ENCODE peak calls at places on chromosomes 6 and 20, in seven cellular contexts. One of them, this sample, is unnamed. For H3K4me1, the result is how much of the 10 kb centered on the place peaks cover.

GRCh38 chr6:36967301-36967700 is 12.8 kb downstream of the PI16 start:
- DNase-seq in SK-N-SH: no peak
- DNase-seq in K562: no peak
- DNase-seq in stomach: no peak
- DNase-seq in HCT116: no peak
- DNase-seq in transverse colon: no peak
- DNase-seq in GM23338: no peak
- DNase-seq in this sample: no peak

GRCh38 chr20:38159539-38159938 is 5.5 kb downstream of the TGM2 start:
- DNase-seq in SK-N-SH: no peak
- DNase-seq in stomach: no peak
- DNase-seq in transverse colon: no peak
- DNase-seq in HCT116: no peak
- DNase-seq in K562: peak
- DNase-seq in GM23338: no peak
- DNase-seq in this sample: no peak

GRCh38 chr6:137846772-137847313 is 20.2 kb upstream of the TNFAIP3 start:
- DNase-seq in stomach: no peak
- DNase-seq in transverse colon: peak
- DNase-seq in HCT116: no peak
- DNase-seq in GM23338: no peak
- DNase-seq in K562: no peak
- DNase-seq in SK-N-SH: no peak
- DNase-seq in this sample: no peak

GRCh38 chr6:31293343-31293742 is 21.5 kb upstream of the HLA-C start:
- DNase-seq in SK-N-SH: no peak
- DNase-seq in HCT116: no peak
- DNase-seq in stomach: no peak
- DNase-seq in transverse colon: no peak
- DNase-seq in GM23338: peak
- DNase-seq in K562: no peak
- DNase-seq in this sample: no peak

GRCh38 chr6:7463785-7464184 is 74.2 kb downstream of the RIOK1 start:
- DNase-seq in SK-N-SH: no peak
- DNase-seq in transverse colon: peak
- DNase-seq in K562: no peak
- DNase-seq in stomach: no peak
- DNase-seq in HCT116: no peak
- DNase-seq in GM23338: peak
- DNase-seq in this sample: no peak

GRCh38 chr6:138483911-138484731 is 15.2 kb downstream of the NHSL1 start:
- DNase-seq in stomach: no peak
- DNase-seq in K562: no peak
- DNase-seq in transverse colon: no peak
- DNase-seq in HCT116: no peak
- DNase-seq in SK-N-SH: no peak
- DNase-seq in GM23338: no peak
- DNase-seq in this sample: no peak

GRCh38 chr6:149855040-149855654 is 9.0 kb downstream of the LRP11 start:
- DNase-seq in stomach: peak
- DNase-seq in HCT116: peak
- DNase-seq in GM23338: no peak
- DNase-seq in transverse colon: no peak
- DNase-seq in SK-N-SH: no peak
- DNase-seq in K562: no peak
- DNase-seq in this sample: no peak

GRCh38 chr6:161750677-161751076 is 476.8 kb upstream of the AGPAT4 start:
- DNase-seq in GM23338: no peak
- DNase-seq in K562: no peak
- DNase-seq in stomach: no peak
- DNase-seq in HCT116: no peak
- DNase-seq in SK-N-SH: no peak
- DNase-seq in transverse colon: no peak
- DNase-seq in this sample: no peak

GRCh38 chr6:19892250-19892649 is 55.1 kb downstream of the ID4 start:
- DNase-seq in HCT116: peak
- DNase-seq in K562: no peak
- DNase-seq in SK-N-SH: no peak
- DNase-seq in stomach: peak
- DNase-seq in GM23338: no peak
- DNase-seq in transverse colon: peak
- DNase-seq in this sample: no peak

GRCh38 chr20:17971571-17972013 is 2.8 kb downstream of the MGME1 start:
- DNase-seq in GM23338: peak
- DNase-seq in K562: peak
- DNase-seq in transverse colon: no peak
- DNase-seq in SK-N-SH: no peak
- DNase-seq in stomach: no peak
- DNase-seq in HCT116: no peak
- DNase-seq in this sample: no peak

GRCh38 chr20:17969884-17970409 is 1.1 kb downstream of the MGME1 start:
- DNase-seq in K562: peak
- DNase-seq in stomach: no peak
- DNase-seq in HCT116: no peak
- DNase-seq in GM23338: peak
- DNase-seq in SK-N-SH: no peak
- DNase-seq in transverse colon: peak
- DNase-seq in this sample: no peak

GRCh38 chr20:17969276-17969883 is 562 bp downstream of the MGME1 start:
- DNase-seq in GM23338: peak
- DNase-seq in K562: peak
- DNase-seq in SK-N-SH: peak
- DNase-seq in transverse colon: peak
- DNase-seq in stomach: peak
- DNase-seq in HCT116: no peak
- DNase-seq in this sample: no peak

GRCh38 chr20:17968366-17969275 is at the start of the genes MGME1 and SNX5:
- DNase-seq in GM23338: peak
- DNase-seq in stomach: peak
- DNase-seq in SK-N-SH: peak
- DNase-seq in HCT116: peak
- DNase-seq in K562: peak
- DNase-seq in transverse colon: peak
- DNase-seq in this sample: peak

DNA sequence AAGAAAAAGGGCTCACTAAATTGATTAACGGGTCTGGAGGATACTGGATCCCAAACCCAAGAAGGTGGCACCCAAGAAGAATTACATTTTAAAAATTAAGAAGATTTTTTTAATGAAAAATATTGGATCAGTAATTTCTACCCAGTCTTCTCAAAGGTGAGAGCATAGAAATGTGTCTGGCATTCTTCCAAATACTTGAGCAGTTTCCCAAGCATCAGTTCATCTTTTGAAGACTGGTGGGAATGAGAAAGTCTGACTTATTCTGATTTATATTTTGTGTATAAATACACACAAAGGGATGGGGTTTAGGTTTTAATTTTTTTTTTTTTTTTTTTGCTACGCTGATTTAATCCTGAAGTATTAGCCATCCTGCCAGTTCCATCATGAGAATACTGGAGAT is 3.3 kb downstream of the MGME1 start:
- DNase-seq in HCT116: no peak
- DNase-seq in stomach: no peak
- DNase-seq in transverse colon: no peak
- DNase-seq in SK-N-SH: no peak
- DNase-seq in GM23338: no peak
- DNase-seq in K562: no peak
- DNase-seq in this sample: no peak
- H3K27ac ChIP-seq in HCT116: no peak
- H3K27ac ChIP-seq in stomach: no peak
- H3K27ac ChIP-seq in transverse colon: peak
- H3K27ac ChIP-seq in SK-N-SH: peak
- H3K27ac ChIP-seq in GM23338: peak
- H3K27ac ChIP-seq in K562: no peak
- H3K27ac ChIP-seq in this sample: peak

DNA sequence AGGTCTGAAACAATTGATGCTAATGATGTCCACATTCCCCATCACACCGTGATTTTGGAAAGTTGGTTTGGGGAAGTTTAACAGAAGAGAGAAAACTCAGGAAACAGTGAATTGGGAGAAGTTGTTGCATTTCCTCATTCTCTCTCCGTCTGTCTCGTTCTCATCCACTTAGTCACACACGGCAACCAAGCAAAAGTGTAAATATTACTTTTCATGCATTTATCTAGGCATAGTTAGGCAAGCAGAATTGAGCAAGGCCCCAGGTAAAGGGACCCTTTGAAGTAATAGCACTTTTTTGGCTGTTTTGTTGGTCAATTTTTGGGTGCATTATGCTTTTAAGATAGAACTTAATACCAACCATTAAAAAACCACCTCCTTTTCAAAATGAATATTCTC is 137.0 kb upstream of the SULF2 start:
- DNase-seq in GM23338: no peak
- DNase-seq in transverse colon: no peak
- DNase-seq in SK-N-SH: no peak
- DNase-seq in HCT116: no peak
- DNase-seq in K562: no peak
- DNase-seq in stomach: no peak
- DNase-seq in this sample: no peak
- TF ChIP-seq POLR2AphosphoS5 in GM23338: no peak
- TF ChIP-seq POLR2AphosphoS5 in transverse colon: no peak
- TF ChIP-seq POLR2AphosphoS5 in SK-N-SH: no peak
- TF ChIP-seq POLR2AphosphoS5 in HCT116: no peak
- TF ChIP-seq POLR2AphosphoS5 in K562: no peak
- TF ChIP-seq POLR2AphosphoS5 in stomach: no peak
- TF ChIP-seq POLR2AphosphoS5 in this sample: no peak

DNA sequence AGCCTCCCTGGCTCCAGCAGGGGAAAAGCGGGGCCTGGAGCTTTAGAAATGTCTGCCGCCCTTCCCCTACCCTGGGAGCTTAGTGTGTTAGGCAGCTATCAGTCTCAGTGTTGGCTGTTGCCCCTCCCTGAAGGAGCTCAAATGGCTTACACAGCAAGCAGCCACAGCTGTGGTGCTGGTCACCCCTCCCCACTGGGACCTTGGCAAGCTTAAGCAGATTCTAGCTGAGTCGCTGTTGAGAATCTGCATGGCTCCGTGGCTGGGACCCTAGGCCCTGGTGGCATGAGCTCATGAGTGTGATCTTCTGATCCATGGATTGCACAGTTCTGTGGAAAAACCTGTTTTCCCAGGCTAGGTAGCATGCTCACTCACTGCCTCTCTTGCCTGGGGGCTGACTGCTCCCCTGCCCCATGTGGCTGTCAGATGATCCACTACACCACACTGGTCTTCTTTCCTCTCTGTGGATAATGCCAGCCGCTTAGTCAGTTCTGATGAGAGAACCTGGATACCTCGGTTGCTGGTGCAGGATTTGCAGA is 714.0 kb downstream of the MAFB start:
- DNase-seq in HCT116: no peak
- DNase-seq in transverse colon: no peak
- DNase-seq in stomach: no peak
- DNase-seq in K562: no peak
- DNase-seq in GM23338: no peak
- DNase-seq in SK-N-SH: no peak
- DNase-seq in this sample: no peak
- H3K4me1 ChIP-seq in HCT116: under half
- H3K4me1 ChIP-seq in transverse colon: under half
- H3K4me1 ChIP-seq in stomach: under half
- H3K4me1 ChIP-seq in K562: under half
- H3K4me1 ChIP-seq in GM23338: under half
- H3K4me1 ChIP-seq in SK-N-SH: under half
- H3K4me1 ChIP-seq in this sample: under half

GRCh38 chr6:129069006-129069405 is 186.1 kb downstream of the LAMA2 start:
- DNase-seq in HCT116: no peak
- DNase-seq in SK-N-SH: no peak
- DNase-seq in K562: no peak
- DNase-seq in stomach: no peak
- DNase-seq in transverse colon: no peak
- DNase-seq in GM23338: no peak
- DNase-seq in this sample: no peak

DNA sequence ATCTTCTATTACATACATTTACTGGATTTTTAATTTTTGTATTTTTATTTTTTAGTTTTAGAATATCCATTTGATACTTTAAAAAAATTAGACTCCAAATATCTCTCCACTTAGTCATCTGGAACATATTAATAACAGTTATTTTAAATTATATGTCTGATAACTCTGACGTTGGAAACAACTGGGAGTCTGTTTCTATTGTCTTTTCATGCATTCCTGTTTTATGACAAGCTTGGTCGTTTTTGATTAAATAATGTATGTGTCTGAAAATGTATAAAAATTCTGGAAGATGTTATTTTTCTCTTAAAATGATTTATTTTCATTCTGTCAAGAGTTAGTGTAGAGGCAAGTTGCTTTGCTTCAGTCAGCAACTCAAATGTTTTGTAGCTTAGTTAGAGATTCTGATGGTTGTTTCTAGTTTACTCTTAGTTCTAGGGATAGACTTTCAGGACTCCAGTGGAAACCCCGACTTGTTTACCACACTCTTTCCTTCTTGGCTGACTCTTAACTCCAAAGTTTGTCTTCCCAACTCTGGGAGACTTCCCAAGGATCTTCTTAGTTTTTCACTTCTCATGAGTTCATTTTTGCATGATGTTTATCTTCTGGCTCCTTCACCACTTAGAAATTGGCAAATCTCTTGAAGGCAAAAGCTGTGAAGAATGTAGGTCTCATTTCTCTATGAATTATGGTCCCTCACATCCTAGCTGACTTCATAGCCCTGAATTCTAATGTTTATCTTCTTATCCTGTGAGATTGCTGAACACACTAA is 190.9 kb downstream of the LAMA2 start:
- DNase-seq in K562: no peak
- DNase-seq in SK-N-SH: no peak
- DNase-seq in stomach: no peak
- DNase-seq in HCT116: no peak
- DNase-seq in transverse colon: no peak
- DNase-seq in GM23338: no peak
- DNase-seq in this sample: no peak
- H3K27ac ChIP-seq in K562: no peak
- H3K27ac ChIP-seq in SK-N-SH: no peak
- H3K27ac ChIP-seq in stomach: no peak
- H3K27ac ChIP-seq in HCT116: no peak
- H3K27ac ChIP-seq in transverse colon: no peak
- H3K27ac ChIP-seq in GM23338: no peak
- H3K27ac ChIP-seq in this sample: peak

GRCh38 chr6:131532476-131533108 is 40.4 kb upstream of the ARG1 start:
- DNase-seq in transverse colon: no peak
- DNase-seq in stomach: no peak
- DNase-seq in HCT116: no peak
- DNase-seq in GM23338: no peak
- DNase-seq in SK-N-SH: no peak
- DNase-seq in K562: no peak
- DNase-seq in this sample: no peak
- TF ChIP-seq POLR2AphosphoS5 in transverse colon: no peak
- TF ChIP-seq POLR2AphosphoS5 in stomach: no peak
- TF ChIP-seq POLR2AphosphoS5 in HCT116: no peak
- TF ChIP-seq POLR2AphosphoS5 in GM23338: no peak
- TF ChIP-seq POLR2AphosphoS5 in SK-N-SH: no peak
- TF ChIP-seq POLR2AphosphoS5 in K562: no peak
- TF ChIP-seq POLR2AphosphoS5 in this sample: no peak

DNA sequence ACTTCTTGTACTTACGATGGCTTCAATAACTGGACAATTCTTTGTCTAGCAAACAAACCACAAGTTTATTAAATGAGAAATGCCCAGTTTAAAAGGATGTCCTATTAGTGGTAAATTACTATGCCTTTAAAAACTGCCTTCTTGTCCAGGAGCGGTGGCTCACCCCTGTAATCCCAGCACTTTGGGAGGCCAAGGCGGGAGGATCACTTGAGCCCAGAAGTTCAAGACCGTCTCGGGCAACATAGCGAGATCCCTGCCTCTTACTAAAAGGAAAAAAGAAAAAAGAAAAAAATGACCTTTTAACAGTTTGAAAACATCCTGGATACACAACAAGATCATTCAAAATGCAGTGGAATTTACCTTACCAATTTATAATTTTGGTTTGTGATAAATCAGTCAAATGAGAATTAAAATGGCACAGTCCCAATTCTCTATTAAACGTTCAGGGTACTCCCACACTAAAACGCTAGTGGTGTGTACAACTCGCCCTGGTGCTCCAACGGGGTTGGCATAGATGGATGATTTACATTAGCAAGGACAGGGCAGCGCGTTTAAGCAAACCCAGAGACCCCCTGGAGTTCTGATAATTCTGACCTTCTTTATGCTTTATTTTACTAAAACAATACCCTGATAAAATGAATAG is 2.2 kb downstream of the ZBTB2 start:
- DNase-seq in stomach: no peak
- DNase-seq in transverse colon: no peak
- DNase-seq in GM23338: no peak
- DNase-seq in HCT116: no peak
- DNase-seq in SK-N-SH: no peak
- DNase-seq in K562: no peak
- DNase-seq in this sample: no peak
- H3K4me1 ChIP-seq in stomach: half or more
- H3K4me1 ChIP-seq in transverse colon: under half
- H3K4me1 ChIP-seq in GM23338: under half
- H3K4me1 ChIP-seq in HCT116: under half
- H3K4me1 ChIP-seq in SK-N-SH: under half
- H3K4me1 ChIP-seq in K562: under half
- H3K4me1 ChIP-seq in this sample: under half